ENCODE peak calls at places on chromosome 11, in ten cellular contexts. S is fibroblast of lung, P is adrenal gland, L is bronchial epithelial cell, J is right atrium auricular region, H is left ventricle myocardium inferior, G is cardiac fibroblast, D is fibroblast of mammary gland, K is body of pancreas, Q is Caco-2. R is an unnamed sample.

GRCh38 chr11:84890706-84891105 is 736.4 kb downstream of the DLG2 start:
- DNase-seq in J (no peak), H (no peak), L (no peak), S (no peak), P (no peak), Q (no peak), D (peak), K (no peak), G (peak), R (no peak)

GRCh38 chr11:107591098-107591445 is at the start of gene ELMOD1:
- DNase-seq in Q (peak), J (no peak), K (peak), S (peak), D (peak), L (no peak), G (peak), P (peak), H (peak), R (peak)

GRCh38 chr11:116970485-116971292 is 127.5 kb downstream of the SIK3 start:
- DNase-seq in G (no peak), L (peak), K (no peak), D (peak), H (no peak), S (peak), Q (no peak), P (no peak), J (no peak), R (peak)

GRCh38 chr11:30585892-30586250 is 282 bp downstream of the MPPED2 start:
- DNase-seq in D (no peak), H (peak), K (peak), P (peak), J (no peak), G (no peak), L (no peak), Q (no peak), S (no peak), R (no peak)

GRCh38 chr11:128161994-128162393 is 425.4 kb downstream of the ETS1 start:
- DNase-seq in D (no peak), P (no peak), J (no peak), L (no peak), Q (no peak), G (no peak), S (no peak), H (no peak), K (no peak), R (no peak)

GRCh38 chr11:65434667-65435179 is 12.1 kb downstream of the NEAT1 start:
- DNase-seq in G (peak), K (no peak), P (no peak), S (peak), H (no peak), D (peak), L (peak), Q (no peak), J (peak), R (no peak)

GRCh38 chr11:94676769-94677168 is 91.4 kb upstream of the AMOTL1 start:
- DNase-seq in Q (peak), J (no peak), L (peak), P (no peak), H (no peak), G (no peak), S (no peak), D (no peak), K (no peak), R (no peak)

GRCh38 chr11:86141645-86142569 is 73.0 kb upstream of the PICALM start:
- DNase-seq in K (no peak), L (no peak), S (no peak), H (no peak), J (no peak), D (no peak), Q (no peak), G (no peak), P (no peak), R (no peak)

GRCh38 chr11:128814856-128815705 is 52.0 kb downstream of the KCNJ1 start:
- DNase-seq in P (peak), D (peak), J (peak), S (peak), G (peak), Q (peak), K (no peak), L (peak), H (peak), R (peak)

GRCh38 chr11:108693852-108694251 is 29.0 kb downstream of the DDX10 start:
- DNase-seq in D (peak), K (no peak), L (peak), P (no peak), J (no peak), G (peak), Q (no peak), S (peak), H (no peak), R (peak)

GRCh38 chr11:79762271-79762935 is 321.6 kb upstream of the TENM4 start:
- DNase-seq in P (no peak), Q (peak), H (no peak), K (no peak), D (peak), L (peak), S (peak), G (no peak), J (no peak), R (peak)

GRCh38 chr11:111796696-111797095 is 30.5 kb upstream of the PPP2R1B start:
- DNase-seq in G (no peak), P (no peak), S (peak), K (no peak), H (no peak), J (no peak), L (no peak), D (no peak), Q (no peak), R (no peak)

GRCh38 chr11:128477811-128478210 is 109.5 kb downstream of the ETS1 start:
- DNase-seq in K (no peak), L (no peak), S (no peak), D (no peak), J (no peak), Q (no peak), G (no peak), P (no peak), H (no peak), R (no peak)

GRCh38 chr11:58958500-58958899 is 19.2 kb downstream of the GLYATL1 start:
- DNase-seq in J (no peak), D (peak), H (no peak), K (peak), Q (peak), G (peak), S (no peak), P (peak), L (peak), R (peak)

GRCh38 chr11:69010964-69011623 is 2.0 kb downstream of the MRGPRF start:
- DNase-seq in P (no peak), G (peak), J (peak), K (peak), Q (no peak), H (peak), D (peak), S (peak), L (peak), R (peak)

GRCh38 chr11:125167954-125168821 is 3.6 kb downstream of the PKNOX2 start:
- DNase-seq in Q (no peak), H (no peak), G (no peak), J (no peak), D (peak), P (no peak), K (peak), S (peak), L (no peak), R (no peak)
- H3K4me3 ChIP-seq in Q (no peak), H (peak), G (no peak), J (no peak), D (no peak), P (no peak), K (no peak), S (peak), L (no peak), R (no peak)

GRCh38 chr11:77470504-77470903 is 3.4 kb downstream of the PAK1 start:
- DNase-seq in J (no peak), P (no peak), Q (no peak), K (no peak), G (no peak), L (no peak), S (no peak), H (no peak), D (no peak), R (no peak)
- H3K4me3 ChIP-seq in J (no peak), P (no peak), Q (no peak), K (no peak), G (no peak), L (no peak), S (no peak), H (no peak), D (no peak), R (no peak)

GRCh38 chr11:113279591-113279990 is 34.8 kb upstream of the TTC12 start:
- DNase-seq in Q (no peak), H (no peak), G (no peak), S (no peak), K (no peak), L (no peak), J (no peak), D (no peak), P (no peak), R (no peak)

GRCh38 chr11:113278925-113279324 is 35.5 kb upstream of the TTC12 start:
- DNase-seq in J (no peak), L (no peak), Q (no peak), D (no peak), P (no peak), G (no peak), H (no peak), S (no peak), K (no peak), R (no peak)

GRCh38 chr11:113281052-113281725 is 33.2 kb upstream of the TTC12 start:
- DNase-seq in J (peak), G (no peak), K (no peak), Q (no peak), L (no peak), S (no peak), H (no peak), P (no peak), D (no peak), R (no peak)

GRCh38 chr11:113275602-113276001 is 38.8 kb upstream of the TTC12 start:
- DNase-seq in Q (no peak), K (no peak), P (no peak), J (no peak), D (no peak), S (no peak), H (no peak), G (no peak), L (no peak), R (no peak)

DNA sequence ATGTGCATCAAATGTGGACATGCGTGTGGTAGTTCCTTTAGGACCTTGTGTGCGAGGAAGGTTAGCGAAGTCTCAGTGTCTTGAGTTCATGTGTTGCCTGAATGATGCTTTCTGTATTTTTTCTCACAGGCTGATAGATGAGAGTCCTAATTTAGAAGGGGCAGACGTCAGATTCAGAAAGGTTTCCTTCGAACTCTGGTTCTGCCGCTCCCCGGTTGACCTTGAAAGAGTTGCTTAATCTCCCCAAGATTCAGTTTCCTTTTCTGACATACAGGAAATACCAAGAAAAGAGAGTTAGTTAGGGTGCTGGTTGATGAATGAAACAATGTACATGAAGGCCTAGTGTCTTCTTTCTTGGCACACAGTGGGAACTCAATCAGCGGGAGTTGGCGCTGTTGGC is 35.9 kb upstream of the TTC12 start:
- DNase-seq in L (no peak), G (no peak), P (no peak), J (peak), D (no peak), S (no peak), Q (no peak), K (no peak), H (no peak), R (no peak)
- H3K4me3 ChIP-seq in L (no peak), G (no peak), P (no peak), J (no peak), D (no peak), S (no peak), Q (no peak), K (no peak), H (no peak), R (no peak)

GRCh38 chr11:102293873-102294601 is 23.2 kb upstream of the BIRC3 start:
- DNase-seq in D (peak), P (no peak), L (peak), S (peak), H (no peak), Q (peak), J (no peak), G (peak), K (no peak), R (peak)
- H3K4me3 ChIP-seq in D (no peak), P (no peak), L (no peak), S (no peak), H (no peak), Q (no peak), J (no peak), G (no peak), K (no peak), R (no peak)

DNA sequence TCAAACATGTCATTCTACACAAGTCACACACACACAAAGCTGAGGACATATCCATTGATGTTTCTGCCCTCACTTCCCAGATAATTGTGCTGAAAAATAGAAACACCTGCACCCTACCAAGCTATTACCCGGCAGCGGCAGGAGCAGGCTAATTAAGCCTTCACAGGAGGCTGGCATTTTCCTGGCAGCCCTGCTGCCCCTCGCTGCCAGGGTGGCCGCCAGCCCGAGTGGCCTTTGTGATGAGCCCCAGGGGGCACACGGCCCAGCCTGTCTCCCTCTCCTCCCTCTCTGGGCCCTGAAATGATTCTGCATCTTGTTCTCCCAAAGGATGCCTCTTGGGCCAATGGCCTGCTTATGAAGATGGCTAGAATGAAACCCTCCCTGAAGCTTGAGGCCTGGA is 76.2 kb upstream of the TP53I11 start:
- DNase-seq in G (no peak), H (no peak), J (peak), P (no peak), K (no peak), D (no peak), L (no peak), Q (no peak), S (no peak), R (no peak)
- H3K4me3 ChIP-seq in G (no peak), H (no peak), J (no peak), P (no peak), K (no peak), D (no peak), L (no peak), Q (no peak), S (no peak), R (no peak)

GRCh38 chr11:123303924-123304323 is 108.9 kb upstream of the CLMP start:
- DNase-seq in K (no peak), Q (no peak), S (no peak), D (no peak), H (no peak), P (no peak), J (no peak), L (no peak), G (no peak), R (no peak)

GRCh38 chr11:123300874-123301695 is 106.0 kb upstream of the CLMP start:
- DNase-seq in L (peak), J (no peak), D (peak), P (no peak), S (peak), H (no peak), Q (no peak), G (peak), K (no peak), R (peak)

GRCh38 chr11:123302751-123303195 is 107.7 kb upstream of the CLMP start:
- DNase-seq in S (peak), D (peak), K (no peak), P (no peak), L (peak), Q (no peak), J (no peak), G (peak), H (no peak), R (peak)

GRCh38 chr11:123299721-123300120 is 104.7 kb upstream of the CLMP start:
- DNase-seq in Q (no peak), S (no peak), H (peak), L (no peak), G (no peak), P (no peak), K (no peak), D (no peak), J (no peak), R (no peak)

DNA sequence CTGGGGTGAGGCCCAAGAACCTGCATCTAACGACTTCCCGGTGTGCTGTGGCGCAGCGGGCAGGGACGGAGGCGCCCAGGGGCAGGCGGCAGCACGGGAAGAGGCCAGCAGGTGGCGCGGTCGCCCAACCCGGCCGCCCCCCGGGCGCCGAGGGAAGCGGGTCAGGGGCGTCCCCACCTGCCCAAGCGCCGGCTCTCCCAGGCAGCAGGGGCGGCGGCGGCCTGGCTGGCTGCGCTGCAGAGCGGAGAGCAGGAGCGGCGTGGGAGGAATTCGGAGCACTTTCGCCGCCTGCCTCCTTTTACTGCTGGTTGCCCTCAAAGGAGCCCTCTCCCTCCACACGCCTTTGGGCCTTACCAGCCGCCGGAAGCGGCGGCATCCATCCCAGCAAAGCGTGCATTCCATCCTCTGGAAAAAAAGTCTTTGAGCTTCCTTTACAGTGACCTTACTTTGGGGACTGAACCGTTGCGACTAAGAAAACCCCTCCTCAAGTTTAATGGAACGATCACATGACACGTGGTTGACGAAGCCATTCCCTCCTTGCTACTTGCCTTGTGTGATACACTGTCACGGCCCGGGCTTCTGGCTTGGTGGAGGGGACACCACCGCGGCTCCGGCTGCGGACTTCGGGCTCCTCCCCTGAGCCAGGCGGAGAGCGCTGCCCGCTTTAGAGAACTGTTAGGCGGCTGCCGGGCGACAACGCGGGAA is 106.8 kb upstream of the CLMP start:
- DNase-seq in Q (peak), J (no peak), D (peak), P (peak), G (peak), K (peak), H (peak), S (no peak), L (no peak), R (peak)
- H3K4me3 ChIP-seq in Q (peak), J (peak), D (no peak), P (no peak), G (peak), K (no peak), H (peak), S (peak), L (peak), R (peak)